ENCODE peak calls at places on chromosomes 1 and 21, in five cellular contexts. O is IMR-90, T is erythroblast, J is NB4, R is heart left ventricle. G is an unnamed sample.

GRCh38 chr1:2050482-2050792 is 226 bp downstream of the PRKCZ start:
- DNase-seq in T (no peak), J (no peak), R (no peak), O (no peak), G (no peak)

GRCh38 chr1:25813071-25813733 is 6.6 kb upstream of the MTFR1L start:
- DNase-seq in J (no peak), T (no peak), O (no peak), R (no peak), G (no peak)

GRCh38 chr21:41745971-41746743 is 20.7 kb downstream of the RIPK4 start:
- DNase-seq in O (no peak), J (no peak), R (no peak), T (no peak), G (no peak)

GRCh38 chr21:17451364-17451869 is 61.4 kb upstream of the CXADR start:
- DNase-seq in O (peak; percentile 89), R (no peak), J (peak; percentile 11), T (no peak), G (peak; percentile 28)

GRCh38 chr1:154181944-154182341 is 10.0 kb downstream of the TPM3 start:
- DNase-seq in T (peak; percentile 73), O (no peak), J (no peak), R (no peak), G (no peak)

GRCh38 chr1:184315254-184315653 is 71.6 kb upstream of the C1orf21 start:
- DNase-seq in O (peak; percentile 29), T (no peak), J (no peak), R (no peak), G (no peak)

GRCh38 chr21:15617968-15618367 is 111.8 kb upstream of the USP25 start:
- DNase-seq in T (no peak), R (no peak), J (no peak), O (peak; percentile 21), G (no peak)

GRCh38 chr21:16287060-16287459 is 557.3 kb downstream of the USP25 start:
- DNase-seq in J (no peak), R (no peak), T (no peak), O (no peak), G (no peak)

GRCh38 chr21:38223893-38224540 is 32.8 kb upstream of the KCNJ15 start:
- DNase-seq in J (peak; percentile 41), O (peak; percentile 26), T (peak; percentile 67), R (no peak), G (no peak)

GRCh38 chr1:211650922-211651303 is 24.5 kb downstream of the NEK2 start:
- DNase-seq in J (no peak), O (no peak), R (no peak), T (no peak), G (no peak)

GRCh38 chr1:150511551-150511950 is 3.6 kb downstream of the ECM1 start:
- DNase-seq in J (no peak), R (no peak), T (no peak), O (no peak), G (no peak)

GRCh38 chr1:218435528-218435927 is 90.4 kb downstream of the TGFB2 start:
- DNase-seq in T (no peak), O (no peak), R (no peak), J (no peak), G (peak; percentile 15)

GRCh38 chr1:187070076-187070475 is 241.3 kb downstream of the PLA2G4A start:
- DNase-seq in R (no peak), T (no peak), J (no peak), O (peak; percentile 29), G (no peak)

GRCh38 chr1:3717715-3718601 is 34.3 kb upstream of the CCDC27 start:
- DNase-seq in J (peak; percentile 82), T (peak; percentile 50), R (no peak), O (no peak), G (peak; percentile 33)

GRCh38 chr1:215731699-215732098 is 164.6 kb downstream of the KCTD3 start:
- DNase-seq in J (no peak), R (no peak), O (no peak), T (no peak), G (no peak)

GRCh38 chr1:12195416-12195815 is 28.6 kb downstream of the TNFRSF1B start:
- DNase-seq in O (no peak), T (no peak), R (no peak), J (no peak), G (no peak)

GRCh38 chr1:67085326-67085725 is 31.4 kb upstream of the SLC35D1 start:
- DNase-seq in T (no peak), O (no peak), R (no peak), J (no peak), G (no peak)

GRCh38 chr1:186152945-186153309 is 222.1 kb downstream of the TPR start:
- DNase-seq in R (no peak), T (no peak), J (no peak), O (no peak), G (no peak)

GRCh38 chr21:44006017-44006624 is 6.0 kb upstream of the TRAPPC10 start:
- DNase-seq in J (no peak), O (peak; percentile 90), R (peak; percentile 40), T (no peak), G (no peak)

GRCh38 chr1:11286735-11287410 is 13.9 kb downstream of the UBIAD1 start:
- DNase-seq in O (peak; percentile 56), R (no peak), T (no peak), J (no peak), G (no peak)

GRCh38 chr1:231682761-231683160 is 56.2 kb downstream of the DISC1 start:
- DNase-seq in O (no peak), T (no peak), J (no peak), R (no peak), G (no peak)

GRCh38 chr21:42892582-42892930 is 553 bp upstream of the NDUFV3 start:
- DNase-seq in R (no peak), T (no peak), O (no peak), J (no peak), G (peak; percentile 9)

GRCh38 chr1:9767964-9768668 is 55.6 kb downstream of the CLSTN1 start:
- DNase-seq in J (peak; percentile 25), O (no peak), R (no peak), T (peak; percentile 28), G (no peak)

GRCh38 chr1:61143821-61144220 is 61.5 kb downstream of the NFIA start:
- DNase-seq in J (no peak), O (no peak), R (no peak), T (no peak), G (no peak)

GRCh38 chr1:21893046-21893805 is 43.9 kb downstream of the HSPG2 start:
- DNase-seq in J (no peak), T (no peak), O (no peak), R (no peak), G (no peak)

GRCh38 chr1:165629848-165630628 is 996 bp upstream of the MGST3 start:
- DNase-seq in J (no peak), O (no peak), T (no peak), R (no peak), G (no peak)

GRCh38 chr1:3525551-3526482 is 71.4 kb downstream of the ARHGEF16 start:
- DNase-seq in T (no peak), R (no peak), O (no peak), J (no peak), G (no peak)

GRCh38 chr1:12621346-12622320 is 3.6 kb upstream of the DHRS3 start:
- DNase-seq in T (no peak), O (no peak), J (no peak), R (no peak), G (no peak)

GRCh38 chr1:190579517-190580193 is 102.0 kb upstream of the BRINP3 start:
- DNase-seq in O (no peak), J (no peak), R (no peak), T (no peak), G (no peak)

GRCh38 chr1:173499729-173500128 is 22.6 kb downstream of the PRDX6 start:
- DNase-seq in R (no peak), T (no peak), J (no peak), O (no peak), G (no peak)

GRCh38 chr21:42209801-42210479 is 9.0 kb upstream of the ABCG1 start:
- DNase-seq in R (no peak), O (no peak), J (no peak), T (no peak), G (no peak)

GRCh38 chr1:203684077-203684476 is 57.4 kb downstream of the ATP2B4 start:
- DNase-seq in T (peak; percentile 63), J (no peak), O (no peak), R (no peak), G (no peak)

GRCh38 chr1:22282281-22282970 is 139.5 kb upstream of the WNT4 start:
- DNase-seq in T (no peak), J (no peak), R (no peak), O (no peak), G (no peak)

GRCh38 chr1:221696045-221696444 is 45.8 kb downstream of the DUSP10 start:
- DNase-seq in J (no peak), O (peak; percentile 58), T (no peak), R (no peak), G (no peak)

GRCh38 chr1:167420510-167420909 is 97.8 kb downstream of the CD247 start:
- DNase-seq in J (no peak), T (peak; percentile 50), R (no peak), O (no peak), G (no peak)

DNA sequence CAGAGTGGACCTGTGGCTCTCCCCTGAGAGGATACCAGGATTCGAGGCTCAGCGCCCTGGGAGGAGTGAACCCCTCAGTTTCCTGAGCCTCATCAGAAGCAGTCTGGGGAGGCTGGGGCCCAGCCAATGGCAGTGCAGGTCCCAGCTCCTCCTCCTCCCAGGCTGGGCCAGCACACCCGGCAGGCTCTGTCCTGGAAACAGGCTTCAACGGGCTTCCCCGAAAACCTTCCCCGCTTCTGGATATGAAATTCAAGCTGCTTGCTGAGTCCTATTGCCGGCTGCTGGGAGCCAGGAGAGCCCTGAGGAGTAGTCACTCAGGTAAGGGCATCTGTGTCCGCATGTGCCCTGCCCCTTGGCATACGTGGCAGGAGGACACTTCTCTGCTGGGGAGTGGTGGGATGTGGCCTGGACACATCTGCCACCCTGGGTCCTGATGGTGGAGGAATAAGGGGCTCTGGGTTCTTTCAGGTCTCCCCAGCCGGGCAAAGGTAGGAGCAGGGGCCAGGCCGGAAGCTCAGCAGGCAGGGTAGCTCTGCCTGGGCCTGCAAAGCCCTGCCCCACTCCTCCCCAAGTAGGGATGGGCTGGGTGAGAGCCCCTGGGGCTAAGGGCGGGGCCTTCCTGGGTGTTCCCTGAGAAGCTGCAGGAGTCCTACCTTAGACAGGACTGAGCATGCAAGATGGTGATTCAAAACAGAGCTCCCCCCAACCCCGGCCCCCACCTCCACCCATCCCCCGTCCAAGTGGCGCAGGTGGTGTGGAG is at the start of gene GJB5:
- DNase-seq in J (no peak), T (no peak), O (no peak), R (no peak), G (no peak)
- TF ChIP-seq POLR2A in J (no peak), T (no peak), O (no peak), R (no peak), G (no peak)

GRCh38 chr1:160739098-160739511 is at the start of gene SLAMF7:
- DNase-seq in O (no peak), R (no peak), J (peak; percentile 72), T (no peak), G (no peak)
- TF ChIP-seq POLR2A in O (no peak), R (no peak), J (no peak), T (no peak), G (no peak)

GRCh38 chr21:32569261-32570230 is 15.8 kb downstream of the TCP10L start:
- DNase-seq in O (peak; percentile 79), T (peak; percentile 91), J (peak; percentile 86), R (peak; percentile 75), G (peak; percentile 77)
- TF ChIP-seq POLR2A in O (no peak), T (no peak), J (no peak), R (no peak), G (peak; percentile 19)

DNA sequence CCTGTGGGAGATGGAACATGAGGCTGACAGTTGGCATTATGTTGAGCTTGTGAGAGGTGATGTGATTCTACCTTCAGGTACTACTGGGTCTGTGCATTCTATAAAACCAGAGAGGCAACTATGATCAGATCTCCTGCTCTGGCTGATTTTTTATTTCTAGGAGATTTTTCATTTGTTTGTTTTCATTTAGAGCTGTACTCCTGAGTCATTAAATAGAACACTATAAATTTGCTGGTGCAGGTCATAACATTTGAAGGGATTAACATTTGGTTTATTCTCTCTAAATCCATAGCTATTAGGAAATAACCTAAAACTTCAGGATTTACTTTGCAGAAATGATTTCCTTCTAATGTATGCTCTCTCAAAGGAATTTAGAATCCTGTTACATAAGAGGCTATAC is 42.9 kb downstream of the MAGI3 start:
- DNase-seq in R (no peak), T (no peak), O (peak; percentile 47), J (no peak), G (no peak)
- TF ChIP-seq POLR2A in R (no peak), T (no peak), O (no peak), J (no peak), G (no peak)

G was measured in HepG2.